ENCODE peak calls at places on chromosome 19, in four cellular contexts. H is HepG2, E is K562, Z is GM12878. D is an unnamed sample.
A peak's percentile ranks its signal among the peaks of the same experiment; 100 is the strongest.

GRCh38 chr19:38714354-38714778 is 29.9 kb downstream of the CAPN12 start:
- DNase-seq in H (no peak), E (no peak), Z (no peak), D (no peak)

GRCh38 chr19:11581740-11582139 is 4.3 kb upstream of the ACP5 start:
- DNase-seq in H (no peak), E (peak; percentile 27), Z (peak; percentile 96), D (no peak)

GRCh38 chr19:11295665-11296245 is at the start of gene TSPAN16:
- DNase-seq in H (no peak), E (no peak), Z (no peak), D (no peak)

GRCh38 chr19:46213156-46213555 is 16.4 kb upstream of the IGFL1 start:
- DNase-seq in H (no peak), E (no peak), Z (no peak), D (no peak)

GRCh38 chr19:31962565-31962996 is 382.8 kb upstream of the ZNF507 start:
- DNase-seq in H (peak; percentile 81), E (no peak), Z (no peak), D (no peak)

GRCh38 chr19:49691243-49692101 is 556 bp downstream of the CPT1C start:
- DNase-seq in H (no peak), E (no peak), Z (no peak), D (no peak)

GRCh38 chr19:49361438-49362047 is 673 bp downstream of the TEAD2 start:
- DNase-seq in H (peak; percentile 70), E (peak; percentile 91), Z (no peak), D (peak; percentile 69)

GRCh38 chr19:39381910-39382611 is 8.8 kb downstream of the PAF1 start:
- DNase-seq in H (no peak), E (peak; percentile 48), Z (no peak), D (no peak)

GRCh38 chr19:44839272-44839671 is 6.8 kb upstream of the NECTIN2 start:
- DNase-seq in H (no peak), E (no peak), Z (no peak), D (no peak)

GRCh38 chr19:38394488-38394887 is 6.0 kb downstream of the SPRED3 start:
- DNase-seq in H (peak; percentile 56), E (no peak), Z (no peak), D (no peak)

GRCh38 chr19:33740811-33741396 is 55.8 kb upstream of the KCTD15 start:
- DNase-seq in H (peak; percentile 31), E (peak; percentile 74), Z (no peak), D (peak; percentile 62)

DNA sequence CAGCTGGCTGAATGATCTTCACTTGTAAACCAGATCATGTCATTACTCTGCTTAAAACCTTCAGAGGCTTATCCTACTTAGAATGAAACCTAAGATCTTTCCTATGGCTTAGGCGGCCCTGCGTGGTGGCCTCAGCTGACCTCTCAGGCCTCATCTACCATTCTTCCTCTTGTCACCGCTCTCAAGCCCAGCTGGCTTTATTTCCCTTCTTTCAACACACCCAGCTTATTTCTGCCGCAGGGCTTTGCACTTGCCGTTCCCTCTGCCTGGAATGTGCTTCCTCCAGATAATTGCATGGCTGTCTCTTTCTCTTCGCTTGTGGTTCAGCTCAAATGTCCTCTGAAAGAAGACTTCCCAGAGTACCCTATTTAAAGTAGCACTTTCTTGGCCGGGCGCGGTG is 3.6 kb upstream of the ASF1B start:
- DNase-seq in H (no peak), E (no peak), Z (no peak), D (no peak)
- TF ChIP-seq SP1 in H (no peak), E (no peak), Z (no peak), D (no peak)

GRCh38 chr19:6213696-6214585 is 65.8 kb downstream of the MLLT1 start:
- DNase-seq in H (no peak), E (peak; percentile 33), Z (no peak), D (no peak)
- TF ChIP-seq FOXM1 in H (no peak), E (no peak), Z (no peak), D (no peak)

DNA sequence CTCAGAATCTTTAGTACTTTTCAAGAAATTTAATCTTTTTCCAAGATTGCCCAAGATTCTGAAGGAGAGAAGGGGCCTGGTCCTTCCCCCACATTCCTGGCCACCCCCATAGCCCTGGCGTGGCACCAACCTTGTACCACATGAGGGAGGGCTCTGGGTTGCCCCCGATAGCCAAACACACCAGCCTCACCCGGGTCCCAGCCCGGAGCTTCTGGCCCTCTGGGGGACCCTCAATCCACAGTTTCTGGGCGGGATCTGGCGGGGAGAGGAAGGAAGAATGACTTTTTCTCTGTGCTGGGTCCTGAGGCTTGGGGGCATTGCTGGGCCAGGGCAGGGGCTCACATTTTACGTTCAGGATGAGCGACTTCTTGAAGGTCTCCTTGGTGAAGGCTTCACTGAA is 4.4 kb downstream of the NPHS1 start:
- DNase-seq in H (no peak), E (no peak), Z (no peak), D (no peak)
- TF ChIP-seq SP1 in H (no peak), E (no peak), Z (no peak), D (no peak)

DNA sequence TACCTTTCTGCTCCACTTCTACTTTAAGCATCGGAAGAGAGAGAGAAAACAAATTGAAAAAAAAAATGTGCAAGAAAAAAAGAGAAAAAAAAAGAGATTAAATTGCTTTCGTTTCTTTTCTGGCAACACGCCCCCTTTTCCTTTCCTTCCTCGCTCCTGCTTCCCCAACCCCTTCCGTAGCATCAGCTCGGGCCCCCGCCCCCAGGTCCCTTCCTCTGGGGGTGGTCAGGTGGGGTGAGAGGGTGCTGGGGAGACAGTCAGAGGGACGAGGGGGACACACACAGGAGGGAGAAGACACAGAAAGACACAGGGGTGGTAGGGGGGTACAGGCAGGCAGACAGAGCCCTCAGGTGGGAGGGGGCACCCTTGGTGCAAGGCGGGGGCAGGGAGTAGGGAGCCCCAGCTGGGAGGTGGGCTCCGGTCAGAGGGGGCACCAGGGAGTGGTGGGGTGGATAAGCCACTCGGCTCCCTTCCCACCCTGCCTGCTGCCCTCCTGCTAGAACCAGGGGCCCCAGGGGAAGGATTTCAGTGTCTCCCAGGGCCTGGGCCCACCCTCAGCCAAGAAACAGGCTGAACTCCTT is 30.7 kb upstream of the ASF1B start:
- DNase-seq in H (no peak), E (no peak), Z (no peak), D (no peak)
- TF ChIP-seq FOXM1 in H (no peak), E (no peak), Z (no peak), D (no peak)

GRCh38 chr19:16098416-16098768 is 13.3 kb upstream of the RAB8A start:
- DNase-seq in H (no peak), E (no peak), Z (no peak), D (no peak)

GRCh38 chr19:16096281-16096855 is 15.3 kb upstream of the RAB8A start:
- DNase-seq in H (no peak), E (no peak), Z (no peak), D (no peak)

GRCh38 chr19:16094360-16095070 is 17.2 kb upstream of the RAB8A start:
- DNase-seq in H (no peak), E (no peak), Z (no peak), D (no peak)

GRCh38 chr19:16091546-16092475 is 15.5 kb downstream of the TPM4 start:
- DNase-seq in H (no peak), E (no peak), Z (no peak), D (no peak)

GRCh38 chr19:16095071-16095571 is 16.6 kb upstream of the RAB8A start:
- DNase-seq in H (no peak), E (no peak), Z (no peak), D (no peak)
- TF ChIP-seq SP1 in H (no peak), E (no peak), Z (no peak), D (no peak)

GRCh38 chr19:18491995-18492953 is 29.6 kb downstream of the ELL start:
- DNase-seq in H (no peak), E (no peak), Z (no peak), D (no peak)
- TF ChIP-seq FOXM1 in H (no peak), E (no peak), Z (no peak), D (no peak)

GRCh38 chr19:40457953-40458596 is 7.5 kb downstream of the BLVRB start:
- DNase-seq in H (no peak), E (no peak), Z (no peak), D (no peak)
- TF ChIP-seq SP1 in H (no peak), E (no peak), Z (no peak), D (no peak)